ENCODE peak calls at places on chromosomes 7 and 10, in four cellular contexts. A is naive thymus-derived CD4-positive, alpha-beta T cell; D is heart left ventricle; W is gastrocnemius medialis. M is an unnamed sample.

GRCh38 chr10:76190871-76191270 is 759.4 kb downstream of the LRMDA start:
- DNase-seq in A (no peak), D (no peak), W (no peak), M (no peak)

GRCh38 chr7:38070718-38071117 is 107.3 kb upstream of the STARD3NL start:
- DNase-seq in A (no peak), D (no peak), W (no peak), M (no peak)

GRCh38 chr7:24963218-24963617 is 16.8 kb downstream of the OSBPL3 start:
- DNase-seq in A (no peak), D (peak; percentile 56), W (peak; percentile 18), M (peak; percentile 76)

GRCh38 chr7:74240482-74240881 is 13.7 kb downstream of the RFC2 start:
- DNase-seq in A (no peak), D (no peak), W (no peak), M (no peak)

GRCh38 chr7:31061185-31061584 is 9.1 kb downstream of the ADCYAP1R1 start:
- DNase-seq in A (no peak), D (no peak), W (no peak), M (no peak)

GRCh38 chr7:36723951-36724664 is at the start of gene AOAH:
- DNase-seq in A (peak; percentile 78), D (peak; percentile 67), W (peak; percentile 39), M (peak; percentile 81)

GRCh38 chr10:24360286-24361127 is 151.6 kb downstream of the KIAA1217 start:
- DNase-seq in A (no peak), D (peak; percentile 69), W (peak; percentile 57), M (no peak)

GRCh38 chr10:14403846-14404623 is 73.3 kb upstream of the FRMD4A start:
- DNase-seq in A (no peak), D (no peak), W (no peak), M (no peak)

GRCh38 chr7:80453699-80454340 is 58.0 kb downstream of the GNAT3 start:
- DNase-seq in A (no peak), D (no peak), W (no peak), M (no peak)

GRCh38 chr7:42378149-42378548 is 141.1 kb upstream of the GLI3 start:
- DNase-seq in A (no peak), D (no peak), W (no peak), M (no peak)

GRCh38 chr10:109894516-109894915 is 28.8 kb downstream of the XPNPEP1 start:
- DNase-seq in A (no peak), D (peak; percentile 84), W (peak; percentile 83), M (peak; percentile 46)

GRCh38 chr7:24422611-24423010 is 138.6 kb downstream of the NPY start:
- DNase-seq in A (no peak), D (no peak), W (no peak), M (no peak)

GRCh38 chr10:84177541-84178386 is 4.2 kb downstream of the GPR15LG start:
- DNase-seq in A (peak; percentile 65), D (peak; percentile 54), W (no peak), M (no peak)

GRCh38 chr7:157176771-157177170 is 38.0 kb downstream of the UBE3C start:
- DNase-seq in A (no peak), D (no peak), W (no peak), M (no peak)

GRCh38 chr7:143003393-143004051 is 23.4 kb downstream of the OR9A2 start:
- DNase-seq in A (peak; percentile 70), D (no peak), W (no peak), M (no peak)

DNA sequence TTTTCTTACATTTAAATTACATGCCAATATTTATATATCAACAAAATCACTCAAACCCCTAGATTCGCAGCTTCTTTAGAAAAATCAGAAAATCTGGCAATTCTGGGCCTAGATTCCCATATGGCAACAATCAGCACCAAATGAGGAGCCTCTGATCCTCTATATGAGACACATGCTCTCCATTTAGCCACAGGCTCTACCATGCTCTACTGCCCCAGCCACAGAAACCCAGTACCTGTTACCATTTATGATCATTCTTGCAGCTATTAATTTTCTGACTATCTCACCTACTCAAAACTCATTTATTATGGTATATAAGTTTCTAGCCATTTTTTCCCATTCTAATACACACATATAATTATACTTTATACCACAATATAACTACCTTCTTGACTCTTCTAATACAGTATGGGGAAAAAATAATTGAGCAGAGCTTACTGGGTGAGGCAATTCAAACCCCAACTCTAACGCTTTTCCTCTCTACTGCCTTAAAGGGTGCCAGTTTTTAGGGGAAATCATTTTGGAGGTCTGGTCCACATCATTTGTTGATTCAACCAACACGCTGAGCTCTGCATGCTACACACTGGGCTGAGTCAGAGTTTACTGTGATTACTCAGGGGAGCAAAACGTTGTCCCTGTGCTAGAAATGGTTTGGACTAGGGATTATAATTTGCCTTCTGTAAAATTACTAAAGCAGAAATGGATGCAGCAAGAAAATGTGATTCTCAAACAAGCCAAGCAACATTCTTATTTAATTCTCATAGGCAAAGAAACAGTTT is 11.6 kb downstream of the PDLIM1 start:
- DNase-seq in A (no peak), D (no peak), W (no peak), M (no peak)
- H3K4me1 ChIP-seq in A (no peaks in the 10 kb centered on the region), D (peaks cover 78% of the 10 kb centered on the region), W (peaks cover 78% of the 10 kb centered on the region), M (peaks cover 61% of the 10 kb centered on the region)

GRCh38 chr10:46537309-46537708 is 19.1 kb downstream of the GPRIN2 start:
- DNase-seq in A (no peak), D (no peak), W (no peak), M (no peak)

GRCh38 chr10:46538155-46538554 is 18.3 kb downstream of the GPRIN2 start:
- DNase-seq in A (no peak), D (no peak), W (no peak), M (no peak)

GRCh38 chr10:46536171-46536570 is 20.3 kb downstream of the GPRIN2 start:
- DNase-seq in A (no peak), D (peak; percentile 19), W (no peak), M (no peak)

GRCh38 chr10:46534828-46535524 is 21.5 kb downstream of the GPRIN2 start:
- DNase-seq in A (no peak), D (peak; percentile 23), W (no peak), M (no peak)

GRCh38 chr10:46536781-46537180 is 19.7 kb downstream of the GPRIN2 start:
- DNase-seq in A (no peak), D (peak; percentile 13), W (no peak), M (no peak)
- H3K4me1 ChIP-seq in A (no peaks in the 10 kb centered on the region), D (peaks cover 4% of the 10 kb centered on the region), W (no peaks in the 10 kb centered on the region), M (peaks cover 12% of the 10 kb centered on the region)

DNA sequence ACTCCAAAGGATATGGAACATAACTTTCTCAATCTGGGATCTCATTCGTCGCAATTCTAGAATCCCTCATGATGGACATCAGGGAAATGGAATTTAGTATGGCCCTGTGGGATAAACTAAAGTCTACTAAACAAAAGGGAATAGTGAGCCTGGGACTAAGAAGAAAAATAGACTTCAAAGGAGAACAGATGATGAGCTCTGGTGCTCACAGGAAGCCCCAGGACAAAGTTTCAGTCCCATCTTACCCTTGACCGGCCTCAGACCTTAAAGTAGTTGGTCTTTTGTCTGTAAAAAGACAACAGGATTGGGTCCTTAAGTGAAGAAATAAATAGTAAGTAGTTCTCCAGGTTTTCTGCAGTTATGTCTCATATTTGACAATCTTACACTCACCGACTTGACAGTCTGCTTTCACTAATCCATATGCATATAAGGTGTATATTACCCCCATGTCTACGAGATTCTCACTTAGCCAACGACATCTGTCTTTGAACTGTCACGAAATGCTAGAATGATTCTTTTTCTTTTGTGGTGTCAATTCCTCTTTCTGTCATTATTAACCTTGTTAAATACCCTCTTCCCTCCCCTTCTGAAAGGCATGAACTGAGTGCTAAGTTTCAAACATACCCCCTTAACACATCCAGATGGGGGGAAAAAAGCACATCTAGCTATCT is 10.9 kb upstream of the IKZF1 start:
- DNase-seq in A (no peak), D (no peak), W (no peak), M (no peak)
- H3K4me1 ChIP-seq in A (peaks cover 9% of the 10 kb centered on the region), D (no peaks in the 10 kb centered on the region), W (no peaks in the 10 kb centered on the region), M (no peaks in the 10 kb centered on the region)

GRCh38 chr10:18162021-18162631 is 21.9 kb downstream of the CACNB2 start:
- DNase-seq in A (no peak), D (no peak), W (no peak), M (no peak)
- H3K4me1 ChIP-seq in A (no peaks in the 10 kb centered on the region), D (no peaks in the 10 kb centered on the region), W (peaks cover 7% of the 10 kb centered on the region), M (peaks cover 2% of the 10 kb centered on the region)

DNA sequence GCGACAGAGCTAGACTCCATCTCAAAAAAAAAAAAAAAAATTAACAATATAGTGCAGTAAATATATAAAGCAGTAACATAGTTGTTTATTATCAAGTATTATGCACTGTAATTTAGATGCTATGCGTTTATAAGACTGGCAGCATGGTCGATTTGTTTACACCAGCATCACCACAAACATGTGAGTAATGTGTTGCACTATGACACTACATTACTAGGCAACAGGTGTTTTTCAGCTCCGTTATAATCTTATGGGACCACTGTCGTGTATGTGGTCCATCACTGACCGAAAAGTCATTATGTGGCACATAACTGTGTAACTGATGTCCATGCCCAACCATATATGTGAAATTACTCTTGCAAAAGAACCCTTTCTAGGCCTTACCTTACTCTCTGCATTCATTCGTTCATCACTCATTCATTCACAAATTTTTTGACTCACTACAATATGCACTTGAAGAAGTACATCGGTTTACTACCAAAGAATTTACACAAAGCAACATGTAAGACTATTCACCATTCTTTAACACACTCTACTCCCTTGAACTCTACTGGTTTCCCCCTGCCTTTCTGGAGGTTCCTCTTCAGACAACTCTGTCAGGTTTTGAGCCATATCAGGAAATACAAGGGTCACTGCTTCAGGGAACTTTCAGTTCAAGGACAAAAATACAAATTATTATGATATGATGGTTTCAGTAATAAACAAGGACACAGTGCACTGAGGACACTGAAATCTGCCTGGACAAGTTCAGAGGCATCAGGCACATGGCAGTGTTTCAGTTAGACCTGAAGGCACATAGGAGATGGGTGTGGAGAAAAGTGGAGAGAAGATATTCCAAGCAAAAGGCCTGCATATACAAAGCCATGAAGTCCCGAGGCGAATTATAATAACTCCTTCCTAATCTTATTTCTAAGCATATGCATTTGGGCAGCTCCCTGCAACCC is 17.4 kb downstream of the ITGB1 start:
- DNase-seq in A (no peak), D (no peak), W (no peak), M (no peak)
- H3K4me1 ChIP-seq in A (no peaks in the 10 kb centered on the region), D (peaks cover 95% of the 10 kb centered on the region), W (peaks cover 69% of the 10 kb centered on the region), M (peaks cover 24% of the 10 kb centered on the region)

GRCh38 chr7:39417642-39418041 is 148.6 kb upstream of the YAE1 start:
- DNase-seq in A (no peak), D (no peak), W (no peak), M (no peak)

GRCh38 chr7:39421661-39422060 is 144.5 kb upstream of the YAE1 start:
- DNase-seq in A (no peak), D (no peak), W (no peak), M (no peak)

GRCh38 chr7:39416866-39417265 is 149.3 kb upstream of the YAE1 start:
- DNase-seq in A (no peak), D (no peak), W (no peak), M (no peak)

GRCh38 chr7:39415091-39415820 is 150.9 kb upstream of the YAE1 start:
- DNase-seq in A (no peak), D (no peak), W (no peak), M (no peak)

GRCh38 chr7:39421251-39421650 is 145.0 kb upstream of the YAE1 start:
- DNase-seq in A (no peak), D (no peak), W (no peak), M (no peak)
- H3K4me1 ChIP-seq in A (no peaks in the 10 kb centered on the region), D (no peaks in the 10 kb centered on the region), W (no peaks in the 10 kb centered on the region), M (no peaks in the 10 kb centered on the region)

M was measured in ascending aorta.